ENCODE peak calls at places on chromosomes 3 and 15, in five cellular contexts. N is IMR-90, Q is H9, G is neuronal stem cell, D is trophoblast cell. E is an unnamed sample. For H3K4me1, the result is how much of the 10 kb centered on the place peaks cover.

GRCh38 chr15:46296797-46297196 is 662.0 kb downstream of the SQOR start:
- DNase-seq in D (no peak), G (no peak), N (no peak), Q (no peak), E (no peak)

GRCh38 chr3:112001516-112001915 is 2.8 kb downstream of the TAGLN3 start:
- DNase-seq in G (no peak), D (no peak), N (no peak), Q (no peak), E (no peak)

GRCh38 chr3:53328750-53329149 is 18.6 kb downstream of the DCP1A start:
- DNase-seq in Q (no peak), G (no peak), N (peak), D (peak), E (peak)

GRCh38 chr15:70781236-70781635 is 17.9 kb upstream of the UACA start:
- DNase-seq in Q (peak), D (peak), N (no peak), G (no peak), E (no peak)

GRCh38 chr15:28274635-28275034 is 47.3 kb downstream of the HERC2 start:
- DNase-seq in D (no peak), G (no peak), N (no peak), Q (no peak), E (no peak)

GRCh38 chr15:92848852-92849598 is 51.1 kb upstream of the CHD2 start:
- DNase-seq in Q (no peak), G (no peak), D (no peak), N (peak), E (peak)

GRCh38 chr15:59299919-59300617 is 72.6 kb downstream of the MYO1E start:
- DNase-seq in G (no peak), Q (no peak), D (peak), N (peak), E (peak)

GRCh38 chr3:156207802-156208685 is 87.7 kb downstream of the KCNAB1 start:
- DNase-seq in Q (no peak), N (peak), G (no peak), D (no peak), E (no peak)

GRCh38 chr15:77014137-77015081 is 19.5 kb downstream of the PSTPIP1 start:
- DNase-seq in G (no peak), N (no peak), D (no peak), Q (no peak), E (no peak)

GRCh38 chr3:122944671-122945151 is 82.9 kb downstream of the SEMA5B start:
- DNase-seq in D (no peak), Q (no peak), N (no peak), G (no peak), E (peak)

GRCh38 chr3:1444196-1444595 is 351.4 kb downstream of the CNTN6 start:
- DNase-seq in Q (no peak), N (no peak), D (no peak), G (no peak), E (no peak)

GRCh38 chr15:101307048-101307896 is 12.2 kb upstream of the SNRPA1 start:
- DNase-seq in N (no peak), D (no peak), Q (peak), G (no peak), E (no peak)

GRCh38 chr15:68149059-68149458 is 56.1 kb downstream of the CALML4 start:
- DNase-seq in D (no peak), G (no peak), N (peak), Q (no peak), E (peak)

GRCh38 chr15:48112242-48112641 is 8.5 kb upstream of the SLC24A5 start:
- DNase-seq in G (peak), Q (peak), D (no peak), N (peak), E (peak)

GRCh38 chr3:149468504-149469212 is 5.8 kb upstream of the TM4SF4 start:
- DNase-seq in D (no peak), G (no peak), N (no peak), Q (no peak), E (peak)

GRCh38 chr3:24523988-24524727 is 29.5 kb upstream of the THRB start:
- DNase-seq in Q (no peak), D (no peak), N (no peak), G (no peak), E (no peak)

GRCh38 chr15:52529289-52529929 is 729 bp upstream of the MYO5A start:
- DNase-seq in Q (peak), N (no peak), G (peak), D (no peak), E (no peak)

GRCh38 chr15:75206803-75207617 is 5.3 kb downstream of the C15orf39 start:
- DNase-seq in Q (no peak), N (no peak), G (no peak), D (no peak), E (no peak)
- H3K4me1 ChIP-seq in Q (under half), N (under half), G (under half), D (under half), E (under half)

GRCh38 chr3:49093853-49094767 is at the start of gene QRICH1:
- DNase-seq in D (peak), G (peak), N (peak), Q (peak), E (peak)
- H3K14ac ChIP-seq in D (peak), G (peak), N (peak), Q (peak), E (peak)

DNA sequence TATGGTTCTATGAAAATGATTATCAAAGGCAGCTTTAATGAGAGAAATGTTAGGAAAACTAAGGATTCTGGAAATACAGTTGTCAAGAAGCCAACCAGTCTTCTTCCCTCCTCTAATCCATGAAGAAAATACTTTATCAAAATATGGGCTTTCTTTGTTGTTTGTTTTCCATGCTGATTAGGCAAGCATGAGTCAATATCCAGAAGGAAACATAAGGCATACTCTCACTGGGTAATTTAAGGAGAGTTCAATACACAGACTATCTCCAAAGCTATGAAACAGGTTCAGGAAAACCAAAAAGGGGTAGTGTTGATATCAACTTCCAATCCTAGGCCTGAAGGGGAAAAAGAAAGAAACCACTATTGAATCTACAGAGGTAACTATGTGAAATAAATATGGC is 68.7 kb upstream of the CMC1 start:
- DNase-seq in G (no peak), Q (no peak), D (no peak), N (no peak), E (no peak)
- H2BK120ac ChIP-seq in G (no peak), Q (no peak), D (no peak), N (no peak), E (no peak)

GRCh38 chr3:134232976-134233375 is 17.7 kb downstream of the RYK start:
- DNase-seq in N (no peak), G (no peak), Q (no peak), D (no peak), E (no peak)

GRCh38 chr3:134235677-134236076 is 15.0 kb downstream of the RYK start:
- DNase-seq in Q (no peak), D (no peak), N (no peak), G (no peak), E (no peak)

GRCh38 chr3:134229038-134229437 is 21.6 kb downstream of the RYK start:
- DNase-seq in G (no peak), D (no peak), N (no peak), Q (no peak), E (no peak)

GRCh38 chr3:134231131-134231530 is 19.5 kb downstream of the RYK start:
- DNase-seq in D (no peak), Q (no peak), N (no peak), G (no peak), E (no peak)

GRCh38 chr3:134232146-134232545 is 18.5 kb downstream of the RYK start:
- DNase-seq in G (no peak), Q (no peak), N (peak), D (no peak), E (peak)
- H3K4me1 ChIP-seq in G (under half), Q (under half), N (under half), D (under half), E (under half)

GRCh38 chr3:38139191-38139590 is 730 bp downstream of the MYD88 start:
- DNase-seq in D (no peak), N (no peak), G (no peak), Q (no peak), E (no peak)
- H3K14ac ChIP-seq in D (peak), N (peak), G (peak), Q (no peak), E (no peak)

GRCh38 chr3:127493924-127494646 is 96.4 kb downstream of the TPRA1 start:
- DNase-seq in Q (no peak), G (no peak), D (no peak), N (no peak), E (no peak)
- H2BK120ac ChIP-seq in Q (no peak), G (no peak), D (no peak), N (no peak), E (no peak)

E was measured in mesenchymal stem cell.